ENCODE peak calls at places on chromosome X, in ten cellular contexts. R is fibroblast of pulmonary artery; O is lower leg skin; Q is fibroblast of lung; S is Calu3; U is neural crest cell; W is tibial artery; B is psoas muscle; D is CD8-positive, alpha-beta T cell; H is cardiac fibroblast. E is an unnamed sample.

GRCh38 chrX:118964252-118964651 is 10.2 kb upstream of the LONRF3 start:
- DNase-seq in U (no peak), D (no peak), O (no peak), B (no peak), R (no peak), Q (no peak), W (no peak), H (no peak), S (no peak), E (no peak)

GRCh38 chrX:16665089-16665488 is 15.1 kb downstream of the S100G start:
- DNase-seq in S (no peak), H (peak; percentile 48), D (no peak), O (no peak), Q (peak; percentile 62), B (no peak), U (no peak), R (peak; percentile 67), W (no peak), E (no peak)

GRCh38 chrX:106150701-106151100 is 17.4 kb upstream of the PWWP3B start:
- DNase-seq in O (no peak), R (no peak), W (no peak), S (no peak), U (no peak), D (no peak), B (no peak), Q (no peak), H (no peak), E (no peak)

GRCh38 chrX:71976753-71977152 is 66.1 kb downstream of the NHSL2 start:
- DNase-seq in H (peak; percentile 11), W (no peak), O (no peak), R (peak; percentile 38), B (no peak), Q (peak; percentile 28), S (no peak), U (no peak), D (no peak), E (no peak)

GRCh38 chrX:69501433-69501832 is 2.7 kb upstream of the NALF2 start:
- DNase-seq in D (no peak), Q (no peak), W (no peak), B (no peak), H (no peak), O (no peak), U (peak; percentile 34), S (peak; percentile 56), R (peak; percentile 12), E (no peak)

GRCh38 chrX:16807548-16807947 is 21.3 kb downstream of the TXLNG start:
- DNase-seq in H (no peak), D (no peak), W (no peak), O (no peak), U (no peak), Q (peak; percentile 11), S (peak; percentile 21), R (peak; percentile 60), B (no peak), E (no peak)

GRCh38 chrX:119871245-119871598 is 311 bp downstream of the RNF113A start:
- DNase-seq in S (no peak), R (no peak), W (peak; percentile 24), O (no peak), D (no peak), B (no peak), U (no peak), H (no peak), Q (peak; percentile 15), E (no peak)

GRCh38 chrX:8743126-8743732 is 11.3 kb upstream of the ANOS1 start:
- DNase-seq in R (peak; percentile 48), O (no peak), S (peak; percentile 76), Q (no peak), W (peak; percentile 42), H (peak; percentile 43), B (peak; percentile 71), U (peak; percentile 63), D (peak; percentile 78), E (peak; percentile 53)

GRCh38 chrX:16462912-16463311 is 187.0 kb upstream of the S100G start:
- DNase-seq in S (no peak), R (peak; percentile 33), U (no peak), H (peak; percentile 58), D (no peak), W (peak; percentile 22), Q (peak; percentile 82), O (no peak), B (no peak), E (no peak)

GRCh38 chrX:130296743-130297142 is 28.0 kb upstream of the ZNF280C start:
- DNase-seq in W (no peak), Q (no peak), S (no peak), R (peak; percentile 6), D (no peak), U (no peak), B (no peak), H (peak; percentile 3), O (no peak), E (no peak)

GRCh38 chrX:37357436-37357835 is 8.3 kb downstream of the PRRG1 start:
- DNase-seq in Q (no peak), B (no peak), R (peak; percentile 15), W (no peak), U (no peak), D (no peak), H (no peak), S (no peak), O (no peak), E (no peak)

GRCh38 chrX:31036895-31037294 is 34.9 kb downstream of the FTHL17 start:
- DNase-seq in U (peak; percentile 33), S (peak; percentile 45), W (peak; percentile 23), R (peak; percentile 56), Q (peak; percentile 45), D (no peak), B (no peak), H (peak; percentile 58), O (peak; percentile 15), E (peak; percentile 42)

GRCh38 chrX:110284159-110284558 is 33.7 kb downstream of the AMMECR1 start:
- DNase-seq in B (no peak), S (no peak), R (peak; percentile 85), Q (peak; percentile 87), U (no peak), O (no peak), W (no peak), D (no peak), H (peak; percentile 81), E (no peak)

GRCh38 chrX:118562574-118563164 is 67.1 kb downstream of the DOCK11 start:
- DNase-seq in B (no peak), Q (peak; percentile 14), H (peak; percentile 51), S (no peak), D (no peak), R (peak; percentile 56), U (no peak), O (no peak), W (no peak), E (no peak)

GRCh38 chrX:150575415-150575814 is 7.0 kb downstream of the MTM1 start:
- DNase-seq in W (no peak), H (peak; percentile 10), Q (peak; percentile 45), S (peak; percentile 68), B (no peak), D (no peak), O (peak; percentile 50), U (no peak), R (peak; percentile 33), E (no peak)

GRCh38 chrX:120740072-120740471 is 110.2 kb upstream of the C1GALT1C1 start:
- DNase-seq in D (no peak), R (no peak), Q (no peak), B (no peak), W (no peak), O (no peak), H (no peak), U (no peak), S (no peak), E (no peak)

GRCh38 chrX:49193542-49193964 is 6.4 kb downstream of the SYP start:
- DNase-seq in W (no peak), S (no peak), O (no peak), H (no peak), Q (no peak), R (peak; percentile 10), D (no peak), B (no peak), U (no peak), E (no peak)

GRCh38 chrX:69032601-69033000 is 132.7 kb downstream of the PJA1 start:
- DNase-seq in Q (peak; percentile 9), S (peak; percentile 36), B (no peak), D (no peak), W (no peak), R (no peak), O (no peak), U (no peak), H (no peak), E (no peak)

DNA sequence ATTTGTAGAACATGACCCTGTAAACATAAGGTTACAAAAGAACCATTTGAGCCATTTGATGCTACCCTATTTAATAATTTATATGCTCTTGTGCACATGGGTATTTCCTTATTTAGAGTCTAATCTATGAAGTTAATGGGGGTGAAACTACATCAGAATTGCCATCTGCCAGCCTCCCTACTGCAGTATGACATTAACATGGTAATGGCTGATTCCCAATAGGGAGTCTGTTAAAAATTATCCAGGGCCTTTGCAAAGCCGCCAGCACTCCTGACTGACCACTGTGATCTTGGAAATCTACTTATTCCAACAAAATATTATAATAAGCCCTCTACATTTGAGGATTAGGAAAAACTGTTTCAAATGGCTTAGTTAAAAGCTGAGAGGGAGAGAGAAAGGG is 153.7 kb downstream of the CLCN4 start:
- DNase-seq in D (no peak), H (no peak), B (no peak), S (no peak), O (no peak), U (no peak), W (no peak), Q (no peak), R (no peak), E (no peak)
- TF ChIP-seq CTCF in D (no peak), H (no peak), B (no peak), S (no peak), O (no peak), U (no peak), W (no peak), Q (no peak), R (no peak), E (no peak)

GRCh38 chrX:139967300-139967699 is 2.0 kb upstream of the CXorf66 start:
- DNase-seq in U (no peak), Q (no peak), R (peak; percentile 3), B (no peak), H (peak; percentile 10), D (no peak), S (no peak), W (no peak), O (no peak), E (peak; percentile 26)
- TF ChIP-seq CTCF in U (peak; percentile 47), Q (peak; percentile 15), R (peak; percentile 42), B (no peak), H (peak; percentile 32), D (no peak), S (peak; percentile 14), W (no peak), O (no peak), E (peak; percentile 44)

DNA sequence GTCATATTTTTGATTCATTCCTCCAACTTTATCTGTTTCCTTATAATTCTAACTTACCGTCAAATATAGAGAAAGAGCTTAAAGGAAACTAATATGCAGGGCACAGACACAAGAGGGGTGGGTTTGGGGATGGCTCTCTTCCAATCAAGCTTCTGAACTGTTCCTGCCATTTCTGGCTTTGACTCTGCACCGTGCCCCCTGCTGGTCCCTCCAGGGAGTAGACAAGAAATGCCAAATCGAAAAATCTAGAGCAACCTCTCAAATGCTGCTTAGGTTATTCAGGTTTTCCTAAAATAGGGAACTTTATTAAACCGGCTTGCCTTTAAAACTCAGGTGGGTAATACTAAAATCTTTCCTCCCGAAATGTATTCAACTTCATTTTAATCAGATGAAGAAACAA is 39.8 kb upstream of the VCX3A start:
- DNase-seq in R (no peak), W (no peak), O (no peak), D (no peak), U (no peak), Q (no peak), B (no peak), H (no peak), S (no peak), E (no peak)
- TF ChIP-seq CTCF in R (no peak), W (no peak), O (no peak), D (no peak), U (peak; percentile 51), Q (no peak), B (no peak), H (no peak), S (no peak), E (peak; percentile 36)

GRCh38 chrX:11460347-11460746 is 167.1 kb downstream of the AMELX start:
- DNase-seq in H (no peak), B (no peak), R (no peak), W (no peak), Q (no peak), O (no peak), U (no peak), S (no peak), D (no peak), E (no peak)
- TF ChIP-seq CTCF in H (peak; percentile 4), B (no peak), R (peak; percentile 21), W (no peak), Q (no peak), O (no peak), U (no peak), S (no peak), D (no peak), E (no peak)